ENCODE peak calls at places on chromosome 13, in eight cellular contexts. One of them, this sample, is unnamed.

GRCh38 chr13:110420626-110421025 is 113.5 kb downstream of the COL4A2 start:
- DNase-seq in K562: no peak
- DNase-seq in lower lobe of right lung: no peak
- DNase-seq in CD8-positive, alpha-beta T cell: no peak
- DNase-seq in HFF-Myc: no peak
- DNase-seq in cardiac muscle cell: no peak
- DNase-seq in B cell: no peak
- DNase-seq in stomach: no peak
- DNase-seq in this sample: no peak

GRCh38 chr13:79409828-79410227 is 3.8 kb upstream of the RBM26 start:
- DNase-seq in K562: no peak
- DNase-seq in lower lobe of right lung: no peak
- DNase-seq in CD8-positive, alpha-beta T cell: no peak
- DNase-seq in HFF-Myc: no peak
- DNase-seq in cardiac muscle cell: no peak
- DNase-seq in B cell: no peak
- DNase-seq in stomach: no peak
- DNase-seq in this sample: no peak

GRCh38 chr13:111129465-111130110 is 14.5 kb downstream of the ARHGEF7 start:
- DNase-seq in K562: no peak
- DNase-seq in lower lobe of right lung: no peak
- DNase-seq in CD8-positive, alpha-beta T cell: no peak
- DNase-seq in HFF-Myc: no peak
- DNase-seq in cardiac muscle cell: no peak
- DNase-seq in B cell: no peak
- DNase-seq in stomach: no peak
- DNase-seq in this sample: no peak

GRCh38 chr13:113653264-113654174 is 4.5 kb downstream of the ATP4B start:
- DNase-seq in K562: no peak
- DNase-seq in lower lobe of right lung: peak
- DNase-seq in CD8-positive, alpha-beta T cell: no peak
- DNase-seq in HFF-Myc: no peak
- DNase-seq in cardiac muscle cell: no peak
- DNase-seq in B cell: no peak
- DNase-seq in stomach: peak
- DNase-seq in this sample: peak

GRCh38 chr13:49052801-49053200 is 77.1 kb downstream of the FNDC3A start:
- DNase-seq in K562: no peak
- DNase-seq in lower lobe of right lung: no peak
- DNase-seq in CD8-positive, alpha-beta T cell: no peak
- DNase-seq in HFF-Myc: no peak
- DNase-seq in cardiac muscle cell: no peak
- DNase-seq in B cell: no peak
- DNase-seq in stomach: no peak
- DNase-seq in this sample: no peak

GRCh38 chr13:85241045-85241444 is 558.2 kb downstream of the SLITRK6 start:
- DNase-seq in K562: no peak
- DNase-seq in lower lobe of right lung: no peak
- DNase-seq in CD8-positive, alpha-beta T cell: no peak
- DNase-seq in HFF-Myc: peak
- DNase-seq in cardiac muscle cell: peak
- DNase-seq in B cell: no peak
- DNase-seq in stomach: no peak
- DNase-seq in this sample: no peak

GRCh38 chr13:92719868-92720267 is 506.7 kb upstream of the GPC6 start:
- DNase-seq in K562: no peak
- DNase-seq in lower lobe of right lung: no peak
- DNase-seq in CD8-positive, alpha-beta T cell: no peak
- DNase-seq in HFF-Myc: no peak
- DNase-seq in cardiac muscle cell: no peak
- DNase-seq in B cell: no peak
- DNase-seq in stomach: no peak
- DNase-seq in this sample: no peak

GRCh38 chr13:106573279-106573831 is 5.4 kb upstream of the ARGLU1 start:
- DNase-seq in K562: no peak
- DNase-seq in lower lobe of right lung: no peak
- DNase-seq in CD8-positive, alpha-beta T cell: no peak
- DNase-seq in HFF-Myc: no peak
- DNase-seq in cardiac muscle cell: peak
- DNase-seq in B cell: no peak
- DNase-seq in stomach: no peak
- DNase-seq in this sample: no peak

GRCh38 chr13:76016799-76017198 is 380.7 kb downstream of the LMO7 start:
- DNase-seq in K562: peak
- DNase-seq in lower lobe of right lung: peak
- DNase-seq in CD8-positive, alpha-beta T cell: no peak
- DNase-seq in HFF-Myc: peak
- DNase-seq in cardiac muscle cell: peak
- DNase-seq in B cell: no peak
- DNase-seq in stomach: no peak
- DNase-seq in this sample: peak

GRCh38 chr13:98592353-98592740 is 15.4 kb upstream of the STK24 start:
- DNase-seq in K562: no peak
- DNase-seq in lower lobe of right lung: no peak
- DNase-seq in CD8-positive, alpha-beta T cell: no peak
- DNase-seq in HFF-Myc: no peak
- DNase-seq in cardiac muscle cell: no peak
- DNase-seq in B cell: no peak
- DNase-seq in stomach: no peak
- DNase-seq in this sample: no peak

GRCh38 chr13:98595134-98595533 is 18.2 kb upstream of the STK24 start:
- DNase-seq in K562: no peak
- DNase-seq in lower lobe of right lung: no peak
- DNase-seq in CD8-positive, alpha-beta T cell: no peak
- DNase-seq in HFF-Myc: no peak
- DNase-seq in cardiac muscle cell: no peak
- DNase-seq in B cell: no peak
- DNase-seq in stomach: no peak
- DNase-seq in this sample: no peak

GRCh38 chr13:98599502-98600328 is 22.8 kb upstream of the STK24 start:
- DNase-seq in K562: no peak
- DNase-seq in lower lobe of right lung: no peak
- DNase-seq in CD8-positive, alpha-beta T cell: no peak
- DNase-seq in HFF-Myc: no peak
- DNase-seq in cardiac muscle cell: no peak
- DNase-seq in B cell: no peak
- DNase-seq in stomach: no peak
- DNase-seq in this sample: no peak

DNA sequence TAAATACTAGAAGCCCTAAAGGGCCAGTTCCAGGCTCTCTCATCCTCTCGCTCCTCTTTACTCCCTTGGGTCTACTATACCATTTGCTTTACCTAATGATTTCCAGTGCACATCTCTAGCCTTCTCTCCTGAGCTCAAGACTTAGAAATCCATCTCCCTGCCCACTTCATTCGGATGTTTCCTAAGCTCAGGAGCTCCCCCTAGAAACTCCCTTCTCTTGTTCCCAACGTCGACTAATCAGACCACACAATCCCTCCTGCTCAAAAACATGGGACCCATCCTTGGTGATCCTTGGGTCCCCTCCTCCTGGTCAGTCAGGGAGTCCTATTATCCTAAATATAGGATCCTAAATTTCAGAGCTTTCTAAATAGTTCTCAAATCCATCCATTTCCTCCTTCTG is 21.1 kb upstream of the STK24 start:
- DNase-seq in K562: peak
- DNase-seq in lower lobe of right lung: no peak
- DNase-seq in CD8-positive, alpha-beta T cell: no peak
- DNase-seq in HFF-Myc: no peak
- DNase-seq in cardiac muscle cell: peak
- DNase-seq in B cell: no peak
- DNase-seq in stomach: no peak
- DNase-seq in this sample: no peak
- TF ChIP-seq CTCF in K562: no peak
- TF ChIP-seq CTCF in lower lobe of right lung: peak
- TF ChIP-seq CTCF in CD8-positive, alpha-beta T cell: no peak
- TF ChIP-seq CTCF in HFF-Myc: peak
- TF ChIP-seq CTCF in cardiac muscle cell: peak
- TF ChIP-seq CTCF in B cell: no peak
- TF ChIP-seq CTCF in stomach: no peak
- TF ChIP-seq CTCF in this sample: no peak

GRCh38 chr13:97880298-97880675 is 73.2 kb upstream of the IPO5 start:
- DNase-seq in K562: no peak
- DNase-seq in lower lobe of right lung: no peak
- DNase-seq in CD8-positive, alpha-beta T cell: no peak
- DNase-seq in HFF-Myc: no peak
- DNase-seq in cardiac muscle cell: no peak
- DNase-seq in B cell: no peak
- DNase-seq in stomach: no peak
- DNase-seq in this sample: no peak
- TF ChIP-seq CTCF in K562: no peak
- TF ChIP-seq CTCF in lower lobe of right lung: no peak
- TF ChIP-seq CTCF in CD8-positive, alpha-beta T cell: no peak
- TF ChIP-seq CTCF in HFF-Myc: no peak
- TF ChIP-seq CTCF in cardiac muscle cell: no peak
- TF ChIP-seq CTCF in B cell: no peak
- TF ChIP-seq CTCF in stomach: no peak
- TF ChIP-seq CTCF in this sample: no peak

GRCh38 chr13:73059460-73060250 is 850 bp downstream of the KLF5 start:
- DNase-seq in K562: peak
- DNase-seq in lower lobe of right lung: peak
- DNase-seq in CD8-positive, alpha-beta T cell: peak
- DNase-seq in HFF-Myc: no peak
- DNase-seq in cardiac muscle cell: no peak
- DNase-seq in B cell: no peak
- DNase-seq in stomach: peak
- DNase-seq in this sample: peak
- TF ChIP-seq CTCF in K562: peak
- TF ChIP-seq CTCF in lower lobe of right lung: peak
- TF ChIP-seq CTCF in CD8-positive, alpha-beta T cell: no peak
- TF ChIP-seq CTCF in HFF-Myc: peak
- TF ChIP-seq CTCF in cardiac muscle cell: no peak
- TF ChIP-seq CTCF in B cell: no peak
- TF ChIP-seq CTCF in stomach: no peak
- TF ChIP-seq CTCF in this sample: no peak

GRCh38 chr13:41680900-41681299 is 223.6 kb downstream of the RGCC start:
- DNase-seq in K562: no peak
- DNase-seq in lower lobe of right lung: no peak
- DNase-seq in CD8-positive, alpha-beta T cell: no peak
- DNase-seq in HFF-Myc: no peak
- DNase-seq in cardiac muscle cell: no peak
- DNase-seq in B cell: no peak
- DNase-seq in stomach: no peak
- DNase-seq in this sample: no peak
- TF ChIP-seq CTCF in K562: no peak
- TF ChIP-seq CTCF in lower lobe of right lung: no peak
- TF ChIP-seq CTCF in CD8-positive, alpha-beta T cell: no peak
- TF ChIP-seq CTCF in HFF-Myc: no peak
- TF ChIP-seq CTCF in cardiac muscle cell: no peak
- TF ChIP-seq CTCF in B cell: no peak
- TF ChIP-seq CTCF in stomach: no peak
- TF ChIP-seq CTCF in this sample: no peak

GRCh38 chr13:30743319-30744055 is 8.1 kb downstream of the ALOX5AP start:
- DNase-seq in K562: no peak
- DNase-seq in lower lobe of right lung: no peak
- DNase-seq in CD8-positive, alpha-beta T cell: no peak
- DNase-seq in HFF-Myc: peak
- DNase-seq in cardiac muscle cell: peak
- DNase-seq in B cell: no peak
- DNase-seq in stomach: peak
- DNase-seq in this sample: no peak
- TF ChIP-seq CTCF in K562: no peak
- TF ChIP-seq CTCF in lower lobe of right lung: no peak
- TF ChIP-seq CTCF in CD8-positive, alpha-beta T cell: no peak
- TF ChIP-seq CTCF in HFF-Myc: no peak
- TF ChIP-seq CTCF in cardiac muscle cell: no peak
- TF ChIP-seq CTCF in B cell: no peak
- TF ChIP-seq CTCF in stomach: no peak
- TF ChIP-seq CTCF in this sample: no peak

GRCh38 chr13:95058680-95059079 is 242.6 kb downstream of the ABCC4 start:
- DNase-seq in K562: no peak
- DNase-seq in lower lobe of right lung: no peak
- DNase-seq in CD8-positive, alpha-beta T cell: no peak
- DNase-seq in HFF-Myc: no peak
- DNase-seq in cardiac muscle cell: no peak
- DNase-seq in B cell: no peak
- DNase-seq in stomach: no peak
- DNase-seq in this sample: no peak
- TF ChIP-seq CTCF in K562: no peak
- TF ChIP-seq CTCF in lower lobe of right lung: no peak
- TF ChIP-seq CTCF in CD8-positive, alpha-beta T cell: no peak
- TF ChIP-seq CTCF in HFF-Myc: no peak
- TF ChIP-seq CTCF in cardiac muscle cell: no peak
- TF ChIP-seq CTCF in B cell: no peak
- TF ChIP-seq CTCF in stomach: no peak
- TF ChIP-seq CTCF in this sample: no peak